ENCODE peak calls at places on chromosomes 7 and 10, in eight cellular contexts. O is HL-60, L is IMR-90, F is PC-9, E is testis, P is adrenal gland, A is mucosa of descending colon, T is heart left ventricle. C is an unnamed sample.

GRCh38 chr7:85716353-85716752 is 529.5 kb upstream of the SEMA3D start:
- DNase-seq in O (no peak), L (peak; percentile 11), F (no peak), E (no peak), P (no peak), A (no peak), T (no peak), C (no peak)

GRCh38 chr7:152464312-152465117 is 28.7 kb upstream of the KMT2C start:
- DNase-seq in O (peak; percentile 77), L (peak; percentile 72), F (peak; percentile 44), E (peak; percentile 80), P (peak; percentile 73), A (peak; percentile 70), T (peak; percentile 82), C (no peak)

GRCh38 chr10:70799124-70799523 is 13.9 kb upstream of the TBATA start:
- DNase-seq in O (no peak), L (no peak), F (no peak), E (no peak), P (no peak), A (no peak), T (no peak), C (no peak)

GRCh38 chr7:76000566-76000965 is 6.2 kb upstream of the TMEM120A start:
- DNase-seq in O (no peak), L (no peak), F (no peak), E (no peak), P (no peak), A (no peak), T (peak; percentile 24), C (no peak)

GRCh38 chr7:129550673-129551360 is 48.5 kb downstream of the SMKR1 start:
- DNase-seq in O (no peak), L (no peak), F (no peak), E (no peak), P (no peak), A (no peak), T (no peak), C (no peak)

GRCh38 chr10:95742529-95742884 is 13.5 kb upstream of the ENTPD1 start:
- DNase-seq in O (no peak), L (peak; percentile 5), F (no peak), E (peak; percentile 63), P (peak; percentile 38), A (peak; percentile 74), T (peak; percentile 34), C (no peak)

GRCh38 chr10:122780391-122780790 is 65.3 kb downstream of the CUZD1 start:
- DNase-seq in O (no peak), L (no peak), F (no peak), E (no peak), P (no peak), A (no peak), T (no peak), C (no peak)

GRCh38 chr7:104664648-104665047 is 336.2 kb downstream of the LHFPL3 start:
- DNase-seq in O (no peak), L (no peak), F (no peak), E (no peak), P (no peak), A (no peak), T (no peak), C (no peak)

GRCh38 chr7:12415072-12415471 is 11.4 kb upstream of the VWDE start:
- DNase-seq in O (no peak), L (no peak), F (no peak), E (no peak), P (no peak), A (no peak), T (no peak), C (no peak)

GRCh38 chr10:92381543-92381954 is 90.6 kb downstream of the MARCHF5 start:
- DNase-seq in O (no peak), L (no peak), F (no peak), E (no peak), P (no peak), A (no peak), T (no peak), C (no peak)

GRCh38 chr10:22230331-22230833 is 12.6 kb upstream of the EBLN1 start:
- DNase-seq in O (no peak), L (peak; percentile 29), F (no peak), E (peak; percentile 46), P (no peak), A (peak; percentile 27), T (no peak), C (no peak)

GRCh38 chr7:143389316-143390097 is 8.4 kb downstream of the ZYX start:
- DNase-seq in O (no peak), L (no peak), F (no peak), E (no peak), P (no peak), A (no peak), T (no peak), C (no peak)

GRCh38 chr7:73907554-73908122 is 46.7 kb downstream of the TMEM270 start:
- DNase-seq in O (no peak), L (no peak), F (no peak), E (no peak), P (no peak), A (no peak), T (no peak), C (no peak)

GRCh38 chr7:16189026-16189715 is 232.2 kb downstream of the CRPPA start:
- DNase-seq in O (no peak), L (peak; percentile 2), F (no peak), E (no peak), P (no peak), A (no peak), T (no peak), C (no peak)

GRCh38 chr10:92690211-92691041 is 671 bp downstream of the HHEX start:
- DNase-seq in O (peak; percentile 55), L (peak; percentile 69), F (peak; percentile 53), E (peak; percentile 31), P (peak; percentile 83), A (peak; percentile 35), T (peak; percentile 65), C (no peak)

GRCh38 chr7:45147858-45148652 is 9.5 kb upstream of the RAMP3 start:
- DNase-seq in O (no peak), L (no peak), F (no peak), E (peak; percentile 27), P (no peak), A (no peak), T (no peak), C (no peak)

GRCh38 chr7:104074529-104074928 is 85.1 kb upstream of the RELN start:
- DNase-seq in O (no peak), L (peak; percentile 2), F (no peak), E (no peak), P (no peak), A (no peak), T (no peak), C (no peak)

GRCh38 chr10:42866115-42866995 is 83.8 kb downstream of the BMS1 start:
- DNase-seq in O (peak; percentile 34), L (peak; percentile 64), F (peak; percentile 55), E (peak; percentile 87), P (peak; percentile 87), A (peak; percentile 71), T (peak; percentile 84), C (peak; percentile 7)

GRCh38 chr7:114086906-114087651 is 168.3 kb upstream of the PPP1R3A start:
- DNase-seq in O (no peak), L (peak; percentile 19), F (peak; percentile 57), E (no peak), P (peak; percentile 20), A (peak; percentile 61), T (peak; percentile 25), C (no peak)

GRCh38 chr10:110698782-110699201 is 54.7 kb downstream of the RBM20 start:
- DNase-seq in O (no peak), L (peak; percentile 13), F (no peak), E (no peak), P (no peak), A (no peak), T (peak; percentile 83), C (no peak)
- TF ChIP-seq CTCF in O (no peak), L (no peak), F (no peak), E (no peak), P (no peak), A (no peak), T (no peak), C (no peak)

DNA sequence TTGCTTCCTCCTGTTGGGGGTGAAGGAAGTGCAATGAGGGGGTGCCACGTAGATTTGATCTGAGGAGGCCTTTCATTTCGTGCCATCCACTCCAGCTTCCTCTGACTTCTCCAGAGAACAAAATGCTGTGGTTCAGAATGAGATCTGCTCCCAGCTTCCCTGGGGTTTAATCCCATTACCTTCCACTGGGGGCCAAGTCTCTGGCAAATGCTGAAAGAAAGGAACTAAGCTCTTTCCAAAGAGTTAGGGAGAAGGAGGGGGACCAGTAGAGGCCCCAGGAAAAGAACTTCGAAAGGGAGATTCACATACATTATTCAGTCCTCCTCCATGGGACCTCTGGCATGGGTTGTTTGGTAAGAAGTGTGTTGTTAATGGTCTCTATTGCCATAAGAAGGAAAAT is 727.0 kb downstream of the TYW1 start:
- DNase-seq in O (no peak), L (no peak), F (no peak), E (no peak), P (no peak), A (no peak), T (no peak), C (no peak)
- H3K4me3 ChIP-seq in O (no peak overlapping the region), L (no peak overlapping the region), F (no peak overlapping the region), E (no peak overlapping the region), P (no peak overlapping the region), A (no peak overlapping the region), T (no peak overlapping the region), C (no peak overlapping the region)

DNA sequence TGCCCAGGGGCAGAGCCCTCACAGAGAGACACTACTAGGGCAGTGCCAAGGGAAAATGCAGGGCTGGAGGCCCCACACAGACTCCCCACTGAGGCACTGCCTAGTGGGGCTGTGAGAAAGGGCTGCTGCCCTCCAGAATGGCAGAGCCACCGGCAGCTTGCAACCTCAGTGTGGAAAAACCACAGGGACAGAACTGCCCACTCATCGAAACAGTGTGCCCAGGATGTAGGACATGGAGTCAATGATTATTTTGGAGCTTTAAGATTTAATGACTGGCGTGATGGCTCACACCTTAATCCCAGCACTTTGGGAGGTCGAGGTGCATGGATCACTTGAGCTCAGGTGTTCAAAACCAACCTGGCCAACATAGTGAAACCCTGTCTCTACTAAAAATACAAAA is 27.5 kb upstream of the MSS51 start:
- DNase-seq in O (no peak), L (no peak), F (no peak), E (no peak), P (no peak), A (no peak), T (no peak), C (no peak)
- TF ChIP-seq CTCF in O (no peak), L (no peak), F (no peak), E (no peak), P (no peak), A (no peak), T (no peak), C (no peak)

GRCh38 chr10:28678687-28679457 is 1.6 kb downstream of the BAMBI start:
- DNase-seq in O (no peak), L (peak; percentile 24), F (no peak), E (peak; percentile 42), P (no peak), A (no peak), T (no peak), C (no peak)

GRCh38 chr10:28681928-28682750 is 4.8 kb downstream of the BAMBI start:
- DNase-seq in O (no peak), L (no peak), F (no peak), E (peak; percentile 20), P (no peak), A (no peak), T (no peak), C (no peak)

GRCh38 chr10:28677889-28678686 is 767 bp downstream of the BAMBI start:
- DNase-seq in O (no peak), L (peak; percentile 22), F (no peak), E (peak; percentile 33), P (peak; percentile 39), A (peak; percentile 21), T (peak; percentile 31), C (no peak)

GRCh38 chr10:28681345-28681763 is 4.0 kb downstream of the BAMBI start:
- DNase-seq in O (no peak), L (no peak), F (no peak), E (peak; percentile 24), P (no peak), A (no peak), T (no peak), C (no peak)

GRCh38 chr10:28679941-28680752 is 2.8 kb downstream of the BAMBI start:
- DNase-seq in O (no peak), L (no peak), F (no peak), E (peak; percentile 52), P (peak; percentile 41), A (peak; percentile 26), T (no peak), C (no peak)
- H3K4me3 ChIP-seq in O (peak overlapping the region; percentile 23), L (peak overlapping the region; percentile 89), F (peak overlapping the region; percentile 55), E (no peak overlapping the region), P (no peak overlapping the region), A (no peak overlapping the region), T (peak overlapping the region; percentile 66), C (peak overlapping the region; percentile 89)

C was measured in kidney epithelial cell.